ENCODE peak calls at places on chromosomes 1 and 21, in six cellular contexts. I is aorta, O is lower lobe of right lung, X is neuronal stem cell, C is tibial artery, V is PC-9. L is an unnamed sample.
A peak's percentile ranks its signal among the peaks of the same experiment; 100 is the strongest.

GRCh38 chr1:70706381-70707173 is 295.5 kb downstream of the CTH start:
- DNase-seq in I (no peak), C (no peak), X (peak; percentile 9), V (no peak), O (no peak), L (peak; percentile 66)

GRCh38 chr1:100530901-100531487 is 6.9 kb upstream of the GPR88 start:
- DNase-seq in X (no peak), C (no peak), O (no peak), I (no peak), V (no peak), L (no peak)

GRCh38 chr1:78427506-78427905 is 63.3 kb upstream of the PTGFR start:
- DNase-seq in C (no peak), I (no peak), V (no peak), X (no peak), O (no peak), L (no peak)

GRCh38 chr1:243924188-243924587 is 74.1 kb upstream of the AKT3 start:
- DNase-seq in C (no peak), V (peak; percentile 72), I (no peak), O (no peak), X (no peak), L (no peak)

GRCh38 chr1:7117599-7118281 is 332.5 kb downstream of the CAMTA1 start:
- DNase-seq in I (peak; percentile 80), O (no peak), C (peak; percentile 69), X (no peak), V (peak; percentile 28), L (peak; percentile 61)

GRCh38 chr1:161096514-161096913 is 1.6 kb upstream of the KLHDC9 start:
- DNase-seq in V (no peak), I (no peak), C (no peak), X (no peak), O (no peak), L (peak; percentile 76)

GRCh38 chr1:234495231-234495990 is 16.4 kb upstream of the TARBP1 start:
- DNase-seq in C (no peak), V (peak; percentile 79), X (no peak), I (no peak), O (no peak), L (no peak)

GRCh38 chr1:93471284-93471683 is 23.4 kb downstream of the FNBP1L start:
- DNase-seq in C (no peak), O (no peak), V (no peak), I (no peak), X (no peak), L (no peak)

GRCh38 chr1:227299688-227300087 is 18.6 kb downstream of the CDC42BPA start:
- DNase-seq in O (no peak), V (no peak), X (no peak), C (no peak), I (no peak), L (no peak)

GRCh38 chr1:53246261-53247134 is 8.2 kb upstream of the MAGOH start:
- DNase-seq in O (no peak), C (no peak), X (no peak), I (no peak), V (no peak), L (no peak)

GRCh38 chr1:173473599-173474011 is 3.5 kb upstream of the PRDX6 start:
- DNase-seq in X (no peak), O (no peak), V (no peak), C (no peak), I (no peak), L (no peak)

DNA sequence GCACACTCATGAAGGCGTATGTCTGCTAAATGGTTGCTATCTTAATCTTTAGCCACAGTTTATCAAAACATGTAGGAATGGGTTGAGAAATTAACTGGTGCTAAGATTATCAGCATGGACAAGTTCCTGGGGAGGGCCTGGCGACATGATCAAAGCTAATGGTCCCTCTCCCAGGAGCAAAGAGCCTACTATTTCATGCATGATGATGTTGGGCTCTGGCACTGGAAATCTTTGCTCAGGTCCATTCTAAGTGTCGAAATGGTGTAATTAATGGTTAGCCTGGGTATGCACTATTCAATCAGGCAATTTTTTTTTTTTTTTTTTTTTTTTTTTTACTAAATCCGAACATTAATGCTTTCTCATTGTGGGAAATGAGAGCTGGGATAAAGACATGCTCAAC is 91.8 kb downstream of the SLC45A1 start:
- DNase-seq in V (no peak), C (no peak), O (no peak), I (no peak), X (no peak), L (no peak)
- H3K4me1 ChIP-seq in V (no peaks in the 10 kb centered on the region), C (peaks cover 73% of the 10 kb centered on the region), O (peaks cover 90% of the 10 kb centered on the region), I (peaks cover 32% of the 10 kb centered on the region), X (peaks cover 23% of the 10 kb centered on the region), L (peaks cover 40% of the 10 kb centered on the region)

DNA sequence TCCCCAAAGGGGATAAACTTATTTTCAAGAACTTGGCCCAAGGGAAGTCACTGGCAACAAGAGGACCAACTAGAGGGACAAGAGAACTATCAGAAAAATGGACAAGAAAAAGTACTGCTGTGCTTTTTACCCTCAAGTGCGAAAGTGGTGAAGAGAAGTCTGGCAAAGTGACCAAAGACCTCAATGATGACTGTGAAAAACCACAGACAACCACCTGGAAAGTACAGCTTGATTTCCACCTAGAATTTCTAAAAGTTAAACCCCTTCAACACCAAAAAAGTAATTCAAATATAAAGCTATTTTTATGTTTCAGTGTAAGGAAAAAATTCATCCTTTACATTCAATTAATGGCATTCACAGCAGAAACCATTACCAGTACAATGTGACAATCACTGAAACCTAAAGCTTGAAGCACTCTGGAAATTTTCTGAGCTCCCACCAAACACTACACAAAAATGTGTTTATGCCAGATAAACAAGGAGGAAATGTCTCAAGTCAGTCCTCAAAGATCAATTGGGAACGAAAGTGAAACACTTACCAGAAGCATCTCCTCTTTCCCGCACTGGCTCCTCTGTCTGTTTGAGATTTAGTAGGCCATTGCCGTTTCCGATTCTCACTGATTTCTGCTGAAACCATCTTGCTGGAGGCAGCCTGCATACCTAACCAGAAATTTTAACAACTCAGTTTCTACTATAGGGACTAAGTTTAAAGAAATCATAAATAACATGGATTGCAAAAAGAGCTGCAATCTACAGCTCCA is 8.3 kb downstream of the SDE2 start:
- DNase-seq in C (no peak), I (no peak), V (no peak), O (no peak), X (no peak), L (no peak)
- H3K4me3 ChIP-seq in C (no peak overlapping the region), I (no peak overlapping the region), V (no peak overlapping the region), O (no peak overlapping the region), X (no peak overlapping the region), L (no peak overlapping the region)

GRCh38 chr21:45559216-45560105 is 17.2 kb upstream of the SLC19A1 start:
- DNase-seq in C (peak; percentile 40), I (peak; percentile 52), X (no peak), O (peak; percentile 27), V (no peak), L (no peak)
- H3K27me3 ChIP-seq in C (peaks cover 58% of the 10 kb centered on the region), I (no peaks in the 10 kb centered on the region), X (no peaks in the 10 kb centered on the region), O (no peaks in the 10 kb centered on the region), V (peaks cover 57% of the 10 kb centered on the region), L (no peaks in the 10 kb centered on the region)

DNA sequence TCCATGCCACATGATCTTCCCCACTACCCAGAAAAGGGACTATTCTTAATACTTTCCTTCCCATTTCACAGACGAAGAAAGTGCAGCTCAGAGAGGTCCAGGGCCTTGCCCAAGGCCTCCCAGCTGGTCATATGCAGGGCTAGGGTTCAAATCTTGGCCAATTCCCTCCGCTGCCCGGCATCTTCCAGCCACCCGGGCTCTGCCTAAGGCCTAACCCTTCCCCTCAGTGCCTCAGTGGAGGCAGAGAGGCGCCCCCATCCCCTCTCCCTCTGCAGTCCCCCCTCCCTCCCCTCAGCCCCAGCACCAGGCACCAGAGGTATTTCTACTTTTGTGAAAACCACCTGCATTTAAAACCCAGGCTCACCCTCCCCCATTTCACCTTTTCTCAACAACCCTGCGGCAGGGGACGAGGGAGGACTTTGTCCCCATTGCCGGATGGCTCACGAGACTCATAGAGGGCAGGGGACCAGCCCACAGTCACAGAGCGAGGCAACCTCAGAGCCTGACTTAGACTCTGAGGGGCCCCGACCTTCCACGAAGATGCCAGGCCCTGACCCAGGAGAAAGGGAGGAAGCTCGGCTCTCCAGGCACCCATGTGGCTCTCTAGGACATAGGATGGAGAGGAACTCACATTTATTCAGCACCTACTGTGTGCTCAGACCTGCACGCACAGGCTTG is 12.3 kb downstream of the LAPTM5 start:
- DNase-seq in C (no peak), I (no peak), V (no peak), X (no peak), O (no peak), L (no peak)
- H3K4me1 ChIP-seq in C (no peaks in the 10 kb centered on the region), I (no peaks in the 10 kb centered on the region), V (peaks cover 20% of the 10 kb centered on the region), X (peaks cover 11% of the 10 kb centered on the region), O (peaks cover 84% of the 10 kb centered on the region), L (no peaks in the 10 kb centered on the region)

GRCh38 chr1:169117599-169117998 is 11.1 kb downstream of the ATP1B1 start:
- DNase-seq in V (no peak), X (no peak), I (no peak), C (no peak), O (no peak), L (no peak)
- H3K4me3 ChIP-seq in V (no peak overlapping the region), X (no peak overlapping the region), I (no peak overlapping the region), C (no peak overlapping the region), O (no peak overlapping the region), L (no peak overlapping the region)

DNA sequence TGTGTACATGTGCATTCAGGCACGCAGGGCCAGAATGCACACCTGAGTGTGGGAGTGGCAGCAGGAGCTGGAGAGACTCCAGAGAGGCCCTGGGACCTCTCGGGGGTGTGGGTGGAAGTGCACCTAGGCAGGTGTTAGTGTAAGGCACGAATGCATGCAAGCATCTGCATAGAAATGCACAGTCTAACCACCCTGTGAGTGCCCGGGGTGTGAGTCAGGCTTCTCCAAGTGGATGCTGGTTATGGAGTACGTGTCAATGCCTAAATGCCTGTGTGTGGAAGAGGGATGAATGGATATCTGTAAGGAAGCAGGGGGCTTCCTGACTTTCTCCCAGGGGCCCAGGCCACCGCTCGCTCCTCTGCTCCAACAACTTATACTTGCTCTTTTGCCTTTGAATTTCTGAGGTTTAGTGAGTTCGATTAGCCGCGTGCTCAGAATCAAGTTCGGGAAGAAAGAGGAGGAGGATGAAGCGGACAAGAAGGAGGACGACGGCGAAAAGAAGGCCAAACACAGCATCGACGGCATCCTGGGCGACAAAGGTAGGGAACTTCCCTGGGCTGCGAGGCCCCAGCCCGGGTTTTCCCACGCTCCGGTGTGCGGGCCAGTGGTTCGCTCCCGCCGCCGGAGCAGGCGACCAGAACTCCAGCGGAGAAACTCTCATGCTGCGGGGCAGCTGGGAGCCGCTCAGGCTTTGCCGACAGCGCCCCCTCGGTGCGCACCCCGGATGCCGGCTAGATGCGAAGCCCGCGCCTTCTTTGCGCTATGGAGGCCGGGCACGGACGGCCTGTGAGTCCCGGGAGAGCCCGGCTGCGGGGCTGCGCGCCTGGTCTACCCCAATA is 5.4 kb downstream of the PAX7 start:
- DNase-seq in X (no peak), O (no peak), C (no peak), V (no peak), I (no peak), L (no peak)
- H3K27me3 ChIP-seq in X (peaks cover 62% of the 10 kb centered on the region), O (peaks cover 99% of the 10 kb centered on the region), C (peaks cover 100% of the 10 kb centered on the region), V (peaks cover 24% of the 10 kb centered on the region), I (no peaks in the 10 kb centered on the region), L (peaks cover 2% of the 10 kb centered on the region)

GRCh38 chr21:32576011-32576410 is 9.3 kb downstream of the TCP10L start:
- DNase-seq in I (no peak), X (no peak), V (no peak), C (no peak), O (no peak), L (no peak)

GRCh38 chr21:32574946-32575925 is 10.1 kb downstream of the TCP10L start:
- DNase-seq in C (no peak), I (no peak), O (no peak), X (no peak), V (no peak), L (no peak)

GRCh38 chr21:32570456-32570855 is 14.9 kb downstream of the TCP10L start:
- DNase-seq in C (no peak), X (no peak), I (no peak), O (no peak), V (no peak), L (no peak)

GRCh38 chr21:32569261-32570230 is 15.8 kb downstream of the TCP10L start:
- DNase-seq in I (peak; percentile 90), C (peak; percentile 86), X (peak; percentile 79), O (peak; percentile 86), V (peak; percentile 68), L (peak; percentile 84)

GRCh38 chr21:32572574-32573420 is 12.5 kb downstream of the TCP10L start:
- DNase-seq in X (no peak), V (peak; percentile 72), O (no peak), I (no peak), C (no peak), L (no peak)
- H3K4me1 ChIP-seq in X (peaks cover 3% of the 10 kb centered on the region), V (peaks cover 6% of the 10 kb centered on the region), O (peaks cover 19% of the 10 kb centered on the region), I (no peaks in the 10 kb centered on the region), C (no peaks in the 10 kb centered on the region), L (no peaks in the 10 kb centered on the region)